ENCODE peak calls at places on chromosomes 5 and 9, in seven cellular contexts. H, O, L, M, F, K and P are unnamed samples.

GRCh38 chr9:26863074-26863473 is 29.5 kb downstream of the CAAP1 start:
- DNase-seq in K (no peak), L (peak), M (no peak), F (peak), H (no peak), O (no peak), P (peak)

GRCh38 chr5:9977070-9977469 is 272.6 kb downstream of the ATPSCKMT start:
- DNase-seq in H (no peak), M (no peak), L (no peak), F (peak), O (no peak), K (no peak), P (no peak)

GRCh38 chr9:115211413-115212204 is 93.7 kb upstream of the TNC start:
- DNase-seq in F (peak), K (no peak), L (peak), H (no peak), O (no peak), M (peak), P (no peak)

GRCh38 chr5:156718985-156719384 is 131.1 kb upstream of the PPP1R2B start:
- DNase-seq in O (no peak), M (no peak), H (no peak), L (no peak), K (no peak), F (no peak), P (no peak)

GRCh38 chr9:137385061-137385655 is 37.8 kb downstream of the EXD3 start:
- DNase-seq in O (peak), M (no peak), K (no peak), H (no peak), L (no peak), F (no peak), P (no peak)

GRCh38 chr5:5523066-5523505 is 100.6 kb downstream of the ICE1 start:
- DNase-seq in L (peak), H (no peak), O (no peak), K (no peak), M (no peak), F (peak), P (no peak)

GRCh38 chr9:16884952-16885513 is 14.6 kb upstream of the BNC2 start:
- DNase-seq in M (no peak), O (no peak), K (peak), H (no peak), F (peak), L (peak), P (no peak)

GRCh38 chr9:127731938-127732337 is 3.2 kb downstream of the TOR2A start:
- DNase-seq in O (no peak), F (no peak), M (no peak), H (no peak), L (no peak), K (no peak), P (no peak)

GRCh38 chr5:59828623-59829022 is 64.9 kb downstream of the PDE4D start:
- DNase-seq in F (no peak), H (no peak), L (no peak), M (no peak), K (no peak), O (no peak), P (no peak)

GRCh38 chr9:2838984-2839367 is 4.9 kb downstream of the PUM3 start:
- DNase-seq in H (no peak), L (peak), O (no peak), M (no peak), F (no peak), K (no peak), P (no peak)

GRCh38 chr9:35569206-35569605 is 35.9 kb upstream of the TESK1 start:
- DNase-seq in H (no peak), M (no peak), L (no peak), O (no peak), F (no peak), K (no peak), P (no peak)

GRCh38 chr5:126124706-126125345 is 298.4 kb upstream of the GRAMD2B start:
- DNase-seq in M (peak), K (no peak), H (no peak), F (peak), L (peak), O (no peak), P (no peak)

GRCh38 chr9:108537756-108538155 is 318.0 kb downstream of the ACTL7B start:
- DNase-seq in O (no peak), H (no peak), K (no peak), F (no peak), M (no peak), L (no peak), P (no peak)

GRCh38 chr9:113621309-113621791 is 157.8 kb downstream of the RGS3 start:
- DNase-seq in F (no peak), K (peak), M (peak), O (peak), H (no peak), L (peak), P (peak)

GRCh38 chr9:71249729-71250317 is 128.4 kb upstream of the TRPM3 start:
- DNase-seq in M (peak), O (no peak), L (peak), F (peak), H (peak), K (peak), P (peak)

GRCh38 chr9:89891221-89892052 is 286.6 kb downstream of the GADD45G start:
- DNase-seq in K (no peak), H (no peak), L (no peak), F (no peak), M (no peak), O (peak), P (peak)

GRCh38 chr9:127936347-127936852 is 1.3 kb downstream of the DPM2 start:
- DNase-seq in L (no peak), O (no peak), H (no peak), M (no peak), K (no peak), F (no peak), P (no peak)

GRCh38 chr9:21854594-21854993 is 52.2 kb downstream of the MTAP start:
- DNase-seq in K (peak), M (peak), H (no peak), L (peak), O (no peak), F (no peak), P (no peak)

GRCh38 chr5:140988036-140988997 is 22.0 kb downstream of the PCDHAC2 start:
- DNase-seq in K (no peak), L (no peak), F (no peak), O (no peak), H (no peak), M (no peak), P (peak)

GRCh38 chr9:119951090-119951489 is 581.9 kb upstream of the BRINP1 start:
- DNase-seq in M (no peak), F (no peak), H (no peak), K (no peak), L (peak), O (no peak), P (no peak)

GRCh38 chr5:150624334-150625163 is 15.9 kb upstream of the SYNPO start:
- DNase-seq in H (peak), M (no peak), K (no peak), L (no peak), F (no peak), O (peak), P (peak)

GRCh38 chr5:129664336-129664937 is 83.5 kb upstream of the MINAR2 start:
- DNase-seq in F (peak), M (peak), O (no peak), H (peak), L (peak), K (peak), P (no peak)

GRCh38 chr9:127865645-127866464 is 11.4 kb upstream of the ENG start:
- DNase-seq in O (no peak), H (no peak), F (peak), L (no peak), K (no peak), M (no peak), P (no peak)

GRCh38 chr5:132782101-132782500 is 5.1 kb upstream of the SEPTIN8 start:
- DNase-seq in K (no peak), M (peak), O (no peak), H (no peak), F (peak), L (peak), P (no peak)

GRCh38 chr9:70478963-70479641 is 64.6 kb upstream of the KLF9 start:
- DNase-seq in H (no peak), F (no peak), O (no peak), K (no peak), M (no peak), L (peak), P (no peak)

GRCh38 chr5:32312194-32312681 is 501 bp downstream of the MTMR12 start:
- DNase-seq in M (peak), K (no peak), F (peak), L (peak), H (peak), O (peak), P (no peak)

GRCh38 chr9:18496586-18496985 is 22.6 kb downstream of the ADAMTSL1 start:
- DNase-seq in O (no peak), L (no peak), H (no peak), M (no peak), F (no peak), K (no peak), P (no peak)